ENCODE peak calls at places on chromosomes 2 and 18, in seven cellular contexts. L, F, P, X, N, Y and C are unnamed samples.

GRCh38 chr18:10020176-10020575 is 106.4 kb downstream of the VAPA start:
- DNase-seq in L (no peak), Y (no peak), P (no peak), N (no peak), X (no peak), F (no peak), C (no peak)

GRCh38 chr2:212532585-212532984 is 6.0 kb downstream of the ERBB4 start:
- DNase-seq in F (peak), P (no peak), L (no peak), X (no peak), Y (no peak), N (no peak), C (peak)

GRCh38 chr2:67015681-67016080 is 381.5 kb upstream of the ETAA1 start:
- DNase-seq in X (no peak), P (peak), L (no peak), N (no peak), Y (no peak), F (no peak), C (no peak)

GRCh38 chr18:36307513-36307912 is 10.0 kb downstream of the FHOD3 start:
- DNase-seq in Y (no peak), X (no peak), F (no peak), P (no peak), L (no peak), N (no peak), C (no peak)

GRCh38 chr18:22193466-22193865 is 24.1 kb downstream of the GATA6 start:
- DNase-seq in L (no peak), P (no peak), N (no peak), X (no peak), Y (no peak), F (no peak), C (no peak)

GRCh38 chr2:79530443-79530842 is 17.6 kb downstream of the CTNNA2 start:
- DNase-seq in N (no peak), P (no peak), F (peak), Y (no peak), X (no peak), L (no peak), C (peak)

GRCh38 chr18:3652380-3653262 is 202.6 kb downstream of the TGIF1 start:
- DNase-seq in P (peak), X (no peak), F (no peak), Y (peak), L (peak), N (no peak), C (no peak)

GRCh38 chr2:216700088-216700567 is 4.8 kb upstream of the IGFBP5 start:
- DNase-seq in X (no peak), F (no peak), N (no peak), P (no peak), L (no peak), Y (no peak), C (no peak)

GRCh38 chr2:8575810-8576423 is 105.9 kb upstream of the ID2 start:
- DNase-seq in L (no peak), N (no peak), X (no peak), F (no peak), Y (no peak), P (no peak), C (no peak)

GRCh38 chr2:7272180-7272579 is 355.0 kb downstream of the RNF144A start:
- DNase-seq in X (no peak), F (no peak), L (peak), N (no peak), Y (no peak), P (no peak), C (no peak)

GRCh38 chr2:127597984-127598380 is 48.0 kb upstream of the GPR17 start:
- DNase-seq in N (no peak), F (no peak), Y (peak), P (no peak), X (no peak), L (peak), C (no peak)

GRCh38 chr2:221741496-221742211 is 169.6 kb upstream of the EPHA4 start:
- DNase-seq in L (no peak), P (no peak), F (no peak), X (no peak), N (no peak), Y (no peak), C (peak)

GRCh38 chr2:15246870-15247269 is 314.3 kb downstream of the NBAS start:
- DNase-seq in F (no peak), N (no peak), P (no peak), X (no peak), Y (no peak), L (no peak), C (no peak)

GRCh38 chr2:69288429-69288828 is 98.6 kb downstream of the GFPT1 start:
- DNase-seq in N (no peak), P (no peak), F (no peak), X (no peak), Y (no peak), L (no peak), C (no peak)

GRCh38 chr2:84285056-84285747 is 173.9 kb downstream of the SUCLG1 start:
- DNase-seq in N (no peak), Y (no peak), F (no peak), L (no peak), P (no peak), X (no peak), C (no peak)

GRCh38 chr2:228599781-228600180 is 418.3 kb upstream of the SPHKAP start:
- DNase-seq in L (no peak), P (no peak), N (no peak), X (no peak), F (no peak), Y (no peak), C (no peak)

GRCh38 chr2:46339676-46340459 is 42.7 kb downstream of the EPAS1 start:
- DNase-seq in P (no peak), X (no peak), F (no peak), L (no peak), Y (no peak), N (no peak), C (no peak)

GRCh38 chr2:33477473-33478468 is 1.3 kb downstream of the RASGRP3 start:
- DNase-seq in L (peak), F (no peak), P (no peak), N (peak), X (no peak), Y (no peak), C (no peak)

GRCh38 chr2:27762951-27763906 is 8.3 kb upstream of the MRPL33 start:
- DNase-seq in X (no peak), Y (no peak), L (no peak), P (no peak), F (no peak), N (no peak), C (no peak)

GRCh38 chr18:22658318-22658717 is 240.6 kb upstream of the CTAGE1 start:
- DNase-seq in P (no peak), L (no peak), Y (no peak), F (no peak), X (no peak), N (no peak), C (no peak)

GRCh38 chr2:233428008-233428407 is 73.7 kb downstream of the DGKD start:
- DNase-seq in L (no peak), Y (no peak), P (no peak), F (no peak), N (no peak), X (no peak), C (no peak)